ENCODE peak calls at places on chromosomes 12 and 14, in four cellular contexts. G is activated CD4-positive, alpha-beta memory T cell treated with anti-CD3 and anti-CD28 coated beads, Interleukin-2, amount 10 ng/mL, durations not matched to agents 7 days and 5 days; R is activated B cell treated with CpG ODN at 0.5 μM for 24 hours; W is HT1080. P is an unnamed sample.

GRCh38 chr12:14846878-14847580 is 3.7 kb upstream of the ART4 start:
- DNase-seq in G (no peak), W (no peak), R (no peak), P (peak)

GRCh38 chr14:33808187-33808586 is 142.7 kb downstream of the EGLN3 start:
- DNase-seq in R (no peak), W (no peak), G (no peak), P (no peak)

GRCh38 chr14:79837699-79838098 is 373.6 kb downstream of the DIO2 start:
- DNase-seq in R (no peak), G (no peak), W (no peak), P (no peak)

GRCh38 chr12:114626-115211 is 48.2 kb downstream of the IQSEC3 start:
- DNase-seq in G (no peak), W (no peak), R (no peak), P (no peak)

GRCh38 chr12:130826151-130826801 is 12.8 kb downstream of the STX2 start:
- DNase-seq in R (peak), G (peak), W (peak), P (peak)

GRCh38 chr12:52581481-52581880 is 7.8 kb upstream of the KRT74 start:
- DNase-seq in G (no peak), R (no peak), W (peak), P (peak)

GRCh38 chr12:3293446-3294161 is 197.4 kb upstream of the PRMT8 start:
- DNase-seq in W (peak), R (no peak), G (no peak), P (peak)

GRCh38 chr12:106791531-106791930 is 17.0 kb downstream of the RIC8B start:
- DNase-seq in R (no peak), G (no peak), W (no peak), P (peak)

GRCh38 chr12:1217191-1217949 is 226.3 kb downstream of the ERC1 start:
- DNase-seq in W (peak), G (no peak), R (no peak), P (peak)

P was measured in astrocyte of the hippocampus.